ENCODE peak calls at places on chromosomes 6 and 20, in four cellular contexts. P is activated T-cell treated with anti-CD3 and anti-CD28 coated beads for 1 hour, O is HEK293T, Y is HepG2. M is an unnamed sample.

GRCh38 chr20:50121858-50122271 is 8.9 kb upstream of the UBE2V1 start:
- DNase-seq in P (no peak), O (peak), Y (no peak), M (no peak)

GRCh38 chr6:77457720-77458349 is 5.5 kb downstream of the HTR1B start:
- DNase-seq in P (no peak), O (peak), Y (peak), M (peak)

GRCh38 chr6:112058673-112059072 is 4.8 kb downstream of the CCN6 start:
- DNase-seq in P (no peak), O (no peak), Y (no peak), M (no peak)

GRCh38 chr6:35294308-35294945 is 3.2 kb upstream of the DEF6 start:
- DNase-seq in P (peak), O (peak), Y (peak), M (peak)

GRCh38 chr6:11416936-11417576 is 120.5 kb upstream of the TMEM170B start:
- DNase-seq in P (no peak), O (no peak), Y (no peak), M (no peak)

GRCh38 chr20:56843817-56844216 is 214.7 kb downstream of the TFAP2C start:
- DNase-seq in P (no peak), O (no peak), Y (no peak), M (no peak)

GRCh38 chr6:16504608-16505007 is 256.7 kb downstream of the ATXN1 start:
- DNase-seq in P (no peak), O (no peak), Y (no peak), M (no peak)

GRCh38 chr6:12656841-12657435 is 59.6 kb upstream of the PHACTR1 start:
- DNase-seq in P (no peak), O (no peak), Y (no peak), M (no peak)

GRCh38 chr6:48068326-48069191 is 42.4 kb downstream of the PTCHD4 start:
- DNase-seq in P (no peak), O (peak), Y (no peak), M (no peak)

GRCh38 chr20:57658447-57659130 is 38.4 kb upstream of the ZBP1 start:
- DNase-seq in P (no peak), O (no peak), Y (no peak), M (no peak)

GRCh38 chr20:25394276-25394675 is 3.6 kb upstream of the ABHD12 start:
- DNase-seq in P (no peak), O (no peak), Y (no peak), M (no peak)

GRCh38 chr20:9093203-9093962 is 24.5 kb downstream of the PLCB4 start:
- DNase-seq in P (no peak), O (peak), Y (no peak), M (no peak)

GRCh38 chr6:45838486-45838885 is 177.2 kb downstream of the CLIC5 start:
- DNase-seq in P (no peak), O (no peak), Y (no peak), M (no peak)

GRCh38 chr20:13644010-13644409 is 5.3 kb upstream of the TASP1 start:
- DNase-seq in P (no peak), O (no peak), Y (no peak), M (no peak)

GRCh38 chr20:1707588-1708449 is 50.2 kb upstream of the SIRPG start:
- DNase-seq in P (no peak), O (no peak), Y (no peak), M (no peak)

GRCh38 chr6:112180095-112180820 is 74.1 kb downstream of the LAMA4 start:
- DNase-seq in P (peak), O (peak), Y (peak), M (peak)

GRCh38 chr6:104705095-104705707 is 154.5 kb downstream of the HACE1 start:
- DNase-seq in P (no peak), O (no peak), Y (no peak), M (peak)

GRCh38 chr6:154962751-154963150 is 32.4 kb upstream of the TIAM2 start:
- DNase-seq in P (no peak), O (no peak), Y (peak), M (peak)

GRCh38 chr20:23049201-23049932 is at the start of gene THBD:
- DNase-seq in P (no peak), O (no peak), Y (no peak), M (peak)

GRCh38 chr20:561437-562231 is 18.0 kb upstream of the CSNK2A1 start:
- DNase-seq in P (peak), O (peak), Y (peak), M (peak)

GRCh38 chr6:15453622-15454021 is 207.8 kb downstream of the JARID2 start:
- DNase-seq in P (no peak), O (no peak), Y (no peak), M (no peak)

GRCh38 chr6:64334646-64335045 is 699.0 kb downstream of the PHF3 start:
- DNase-seq in P (no peak), O (no peak), Y (no peak), M (no peak)

GRCh38 chr20:58880994-58881752 is 28.7 kb downstream of the GNAS start:
- DNase-seq in P (no peak), O (no peak), Y (no peak), M (no peak)

GRCh38 chr6:169707772-169708171 is 5.8 kb downstream of the C6orf120 start:
- DNase-seq in P (no peak), O (no peak), Y (no peak), M (no peak)

GRCh38 chr6:148451690-148452089 is 109.1 kb downstream of the SASH1 start:
- DNase-seq in P (no peak), O (no peak), Y (no peak), M (no peak)

GRCh38 chr6:16634855-16635254 is 126.4 kb downstream of the ATXN1 start:
- DNase-seq in P (no peak), O (no peak), Y (no peak), M (no peak)

GRCh38 chr20:58078741-58079522 is 149.5 kb downstream of the ANKRD60 start:
- DNase-seq in P (no peak), O (no peak), Y (no peak), M (no peak)

GRCh38 chr6:81802356-81802755 is 49.9 kb upstream of the TENT5A start:
- DNase-seq in P (no peak), O (no peak), Y (no peak), M (no peak)

GRCh38 chr20:6828794-6829423 is 61.4 kb downstream of the BMP2 start:
- DNase-seq in P (no peak), O (peak), Y (peak), M (peak)

GRCh38 chr6:105372862-105373182 is 30.1 kb downstream of the PREP start:
- DNase-seq in P (no peak), O (no peak), Y (no peak), M (no peak)

GRCh38 chr6:20366082-20366834 is 35.4 kb upstream of the E2F3 start:
- DNase-seq in P (peak), O (no peak), Y (no peak), M (no peak)

GRCh38 chr20:58538752-58539151 is 23.6 kb upstream of the APCDD1L start:
- DNase-seq in P (no peak), O (no peak), Y (no peak), M (no peak)

GRCh38 chr6:43228951-43229802 is at the start of gene DNPH1:
- DNase-seq in P (peak), O (peak), Y (peak), M (peak)

GRCh38 chr6:154969796-154970195 is 25.3 kb upstream of the TIAM2 start:
- DNase-seq in P (no peak), O (no peak), Y (no peak), M (peak)

GRCh38 chr6:166627875-166628849 is 1.1 kb upstream of the RPS6KA2 start:
- DNase-seq in P (peak), O (peak), Y (peak), M (peak)

GRCh38 chr6:52642381-52642780 is 28.5 kb upstream of the TMEM14A start:
- DNase-seq in P (no peak), O (no peak), Y (no peak), M (no peak)